ENCODE peak calls at places on chromosomes 13 and 19, in four cellular contexts. N is K562, Z is GM12878, V is HepG2. T is an unnamed sample.
A peak's percentile ranks its signal among the peaks of the same experiment; 100 is the strongest.

GRCh38 chr13:51785592-51786424 is 18.2 kb downstream of the DHRS12 start:
- DNase-seq in N (peak; percentile 45), Z (no peak), V (no peak), T (peak; percentile 85)

GRCh38 chr19:47421844-47422395 is 2.6 kb upstream of the MEIS3 start:
- DNase-seq in N (no peak), Z (no peak), V (no peak), T (peak; percentile 90)

GRCh38 chr19:56769650-56770049 is 70.9 kb downstream of the PEG3 start:
- DNase-seq in N (no peak), Z (no peak), V (no peak), T (no peak)

GRCh38 chr13:97346097-97346496 is 87.9 kb upstream of the RAP2A start:
- DNase-seq in N (no peak), Z (no peak), V (no peak), T (no peak)

GRCh38 chr19:47573076-47574026 is at the start of gene ZNF541:
- DNase-seq in N (peak; percentile 43), Z (no peak), V (no peak), T (peak; percentile 88)

GRCh38 chr19:58150328-58150921 is at the start of gene ZNF329:
- DNase-seq in N (peak; percentile 94), Z (peak; percentile 32), V (peak; percentile 66), T (peak; percentile 98)

GRCh38 chr13:77480071-77480470 is 55.4 kb upstream of the SCEL start:
- DNase-seq in N (no peak), Z (no peak), V (no peak), T (no peak)

GRCh38 chr19:42131149-42132029 is 857 bp downstream of the POU2F2 start:
- DNase-seq in N (no peak), Z (no peak), V (no peak), T (no peak)

GRCh38 chr13:110916671-110917142 is 1.8 kb upstream of the ANKRD10 start:
- DNase-seq in N (no peak), Z (no peak), V (no peak), T (no peak)

GRCh38 chr13:30681489-30682242 is 53.7 kb upstream of the ALOX5AP start:
- DNase-seq in N (no peak), Z (no peak), V (no peak), T (peak; percentile 31)

GRCh38 chr13:61563645-61564044 is 148.0 kb upstream of the PCDH20 start:
- DNase-seq in N (no peak), Z (no peak), V (no peak), T (peak; percentile 6)

GRCh38 chr13:27638521-27638920 is 16.8 kb downstream of the POLR1D start:
- DNase-seq in N (no peak), Z (no peak), V (no peak), T (no peak)

GRCh38 chr13:113855012-113855921 is 8.6 kb downstream of the GAS6 start:
- DNase-seq in N (no peak), Z (no peak), V (no peak), T (no peak)

GRCh38 chr19:1406496-1406817 is 929 bp upstream of the DAZAP1 start:
- DNase-seq in N (no peak), Z (peak; percentile 4), V (no peak), T (no peak)

GRCh38 chr19:3375221-3376088 is 9.1 kb downstream of the NFIC start:
- DNase-seq in N (peak; percentile 79), Z (no peak), V (no peak), T (peak; percentile 90)

GRCh38 chr13:40254394-40254793 is 412.0 kb downstream of the FOXO1 start:
- DNase-seq in N (no peak), Z (no peak), V (no peak), T (no peak)

GRCh38 chr19:36097036-36097435 is 13.9 kb upstream of the OVOL3 start:
- DNase-seq in N (no peak), Z (no peak), V (no peak), T (no peak)

GRCh38 chr19:10952809-10953208 is 8.0 kb upstream of the SMARCA4 start:
- DNase-seq in N (no peak), Z (no peak), V (no peak), T (no peak)

GRCh38 chr13:68697551-68697950 is 1410.1 kb upstream of the ATXN8OS start:
- DNase-seq in N (peak; percentile 48), Z (no peak), V (no peak), T (peak; percentile 31)

GRCh38 chr13:102729560-102730275 is 34.9 kb upstream of the METTL21C start:
- DNase-seq in N (no peak), Z (no peak), V (no peak), T (no peak)

GRCh38 chr19:33399745-33400681 is 26.5 kb downstream of the CEBPG start:
- DNase-seq in N (no peak), Z (no peak), V (no peak), T (peak; percentile 28)

GRCh38 chr19:38389957-38390924 is 1.7 kb downstream of the SPRED3 start:
- DNase-seq in N (no peak), Z (no peak), V (no peak), T (peak; percentile 36)

GRCh38 chr19:28396259-28396940 is 816.6 kb downstream of the UQCRFS1 start:
- DNase-seq in N (peak; percentile 24), Z (no peak), V (no peak), T (no peak)

GRCh38 chr13:109874444-109874920 is 88.1 kb upstream of the IRS2 start:
- DNase-seq in N (no peak), Z (no peak), V (no peak), T (no peak)
- H3K9ac ChIP-seq in N (no peak overlapping the region), Z (no peak overlapping the region), V (no peak overlapping the region), T (no peak overlapping the region)

DNA sequence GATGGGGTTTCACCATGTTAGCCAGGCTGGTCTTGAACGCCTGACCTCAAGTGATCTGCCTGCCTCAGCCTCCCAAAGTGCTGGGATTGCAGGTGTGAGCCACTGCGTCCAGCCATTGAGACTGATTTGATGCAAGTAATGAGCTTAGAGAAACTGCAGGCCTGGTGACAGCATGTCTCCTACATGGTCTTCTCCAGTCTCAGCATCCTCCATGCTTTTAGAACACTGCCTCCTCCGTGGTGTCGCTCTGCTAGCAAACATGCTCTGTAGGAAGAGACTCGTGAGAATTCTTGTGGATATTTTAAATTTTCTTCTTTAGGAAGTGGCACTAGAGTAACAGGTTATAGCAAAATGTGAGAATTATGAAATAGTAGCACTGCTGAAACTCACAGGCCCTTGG is 37.1 kb downstream of the TPT1 start:
- DNase-seq in N (no peak), Z (no peak), V (no peak), T (no peak)
- TF ChIP-seq NFIC in N (no peak), Z (no peak), V (no peak), T (no peak)

DNA sequence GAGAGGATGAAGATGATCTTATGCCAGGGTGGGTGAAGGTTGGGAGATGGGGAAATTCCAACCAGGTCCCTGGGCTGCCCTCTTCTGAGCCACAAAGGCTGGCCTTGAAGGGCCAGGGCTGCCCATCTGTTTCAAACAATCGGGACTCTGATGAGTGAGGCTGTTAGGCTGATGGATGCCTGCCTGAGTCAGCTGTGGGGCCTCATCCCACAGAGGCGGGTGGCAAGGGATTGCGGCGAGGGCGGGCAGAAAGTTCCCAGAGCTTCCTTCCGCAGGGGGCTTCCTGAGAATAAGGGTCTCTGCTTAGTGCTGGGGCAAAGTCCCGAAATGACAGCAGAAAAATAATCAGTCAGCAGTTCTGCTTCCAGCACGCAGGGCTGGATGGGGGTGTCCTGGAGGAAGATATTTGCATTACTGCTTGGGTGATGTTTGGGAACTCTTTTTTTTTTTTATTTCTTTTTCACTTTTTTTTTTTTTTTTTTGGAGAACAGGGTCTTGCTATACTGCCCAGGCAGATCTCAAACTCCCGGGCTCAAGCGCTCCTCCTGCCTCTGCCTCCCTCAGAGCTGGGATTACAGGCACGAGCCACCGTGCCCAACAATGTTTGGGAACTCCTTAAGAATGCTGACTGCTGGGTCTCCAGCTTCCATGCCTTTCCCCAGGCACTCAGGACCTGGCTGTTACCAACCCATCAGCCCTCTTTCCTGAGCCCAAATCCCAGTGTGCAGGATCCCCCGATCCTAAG is 14.1 kb downstream of the SH3GL1 start:
- DNase-seq in N (no peak), Z (no peak), V (no peak), T (no peak)
- H3K9ac ChIP-seq in N (peak overlapping the region; percentile 76), Z (no peak overlapping the region), V (peak overlapping the region; percentile 38), T (no peak overlapping the region)

GRCh38 chr19:55687281-55688172 is 12.5 kb downstream of the EPN1 start:
- DNase-seq in N (no peak), Z (no peak), V (no peak), T (no peak)
- TF ChIP-seq NFIC in N (peak; percentile 82), Z (no peak), V (no peak), T (no peak)

GRCh38 chr19:18157465-18158063 is 4.6 kb downstream of the PIK3R2 start:
- DNase-seq in N (no peak), Z (no peak), V (no peak), T (peak; percentile 87)

GRCh38 chr19:18158471-18158870 is 5.5 kb downstream of the PIK3R2 start:
- DNase-seq in N (no peak), Z (no peak), V (no peak), T (no peak)

GRCh38 chr19:18155095-18156087 is 2.4 kb downstream of the PIK3R2 start:
- DNase-seq in N (no peak), Z (no peak), V (no peak), T (no peak)

GRCh38 chr19:18156268-18156667 is 3.3 kb downstream of the PIK3R2 start:
- DNase-seq in N (no peak), Z (no peak), V (no peak), T (no peak)

DNA sequence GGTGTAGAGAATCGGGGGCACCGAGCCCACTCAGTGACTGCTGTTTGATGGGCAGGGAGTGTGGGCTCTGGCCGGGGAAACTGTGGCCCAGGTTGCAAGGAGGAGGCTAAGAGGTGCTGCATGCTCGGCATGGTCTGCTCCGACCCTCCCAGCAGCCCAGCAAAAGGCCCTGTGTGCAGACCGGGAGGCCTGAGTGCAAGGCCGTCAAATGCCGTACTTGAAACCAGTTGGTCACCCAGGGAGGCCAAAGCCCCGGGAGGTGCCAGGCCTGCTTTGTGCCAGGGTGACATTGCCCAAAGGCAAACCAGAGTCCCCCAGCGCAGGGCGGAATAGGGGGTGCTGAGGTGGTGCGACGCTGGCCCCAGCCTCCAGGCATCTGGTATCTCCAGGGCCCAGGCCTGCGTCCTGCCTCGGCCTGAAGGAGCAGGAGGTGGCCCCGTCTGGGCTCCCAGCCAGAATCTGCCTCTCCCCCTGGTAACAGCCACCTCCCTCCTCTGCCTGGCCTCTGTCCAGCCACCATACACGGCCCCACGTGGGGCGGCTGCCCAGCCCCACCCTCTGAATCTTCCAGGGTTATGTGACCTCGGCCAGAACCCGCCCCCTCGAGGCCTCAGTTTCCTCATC is 4.0 kb downstream of the PIK3R2 start:
- DNase-seq in N (peak; percentile 96), Z (no peak), V (peak; percentile 63), T (peak; percentile 97)
- H3K9ac ChIP-seq in N (peak overlapping the region; percentile 87), Z (no peak overlapping the region), V (peak overlapping the region; percentile 34), T (peak overlapping the region; percentile 41)

DNA sequence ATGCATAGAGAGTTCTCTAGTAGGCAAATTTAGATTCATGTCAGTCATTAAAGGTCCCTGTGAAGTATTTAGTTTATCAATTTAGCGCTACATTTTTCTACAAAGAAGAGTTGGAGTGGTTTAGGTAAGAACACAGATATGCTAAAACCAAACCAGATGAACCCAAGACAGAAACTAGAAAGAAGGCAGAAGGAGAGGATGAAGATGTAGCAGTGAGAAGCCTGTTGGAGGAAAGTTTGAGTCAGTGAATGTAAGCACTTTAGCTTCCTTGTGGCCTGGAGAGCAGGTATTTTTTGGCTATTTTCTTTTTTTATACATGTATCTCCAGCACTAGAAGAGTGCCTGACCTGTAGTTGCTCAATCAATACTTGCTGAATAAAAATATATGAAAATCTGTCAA is 223.7 kb downstream of the KCNRG start:
- DNase-seq in N (no peak), Z (no peak), V (no peak), T (no peak)
- TF ChIP-seq NFIC in N (no peak), Z (no peak), V (no peak), T (no peak)

GRCh38 chr19:13981988-13982501 is 24.1 kb downstream of the RFX1 start:
- DNase-seq in N (no peak), Z (no peak), V (no peak), T (no peak)
- H3K9ac ChIP-seq in N (peak overlapping the region; percentile 68), Z (no peak overlapping the region), V (no peak overlapping the region), T (no peak overlapping the region)

GRCh38 chr13:112586334-112586733 is 1.6 kb downstream of the TUBGCP3 start:
- DNase-seq in N (peak; percentile 9), Z (no peak), V (no peak), T (no peak)
- TF ChIP-seq NFIC in N (no peak), Z (no peak), V (no peak), T (no peak)